ENCODE peak calls at places on chromosome 21, in seven cellular contexts. V, S, F, Q, A, L and Y are unnamed samples.

GRCh38 chr21:26115346-26115745 is 55.2 kb downstream of the APP start:
- DNase-seq in V (no peak), S (no peak), F (no peak), Q (no peak), A (no peak), L (no peak), Y (no peak)

GRCh38 chr21:39258207-39258606 is 55.2 kb downstream of the BRWD1 start:
- DNase-seq in V (no peak), S (no peak), F (no peak), Q (no peak), A (no peak), L (no peak), Y (no peak)

GRCh38 chr21:46008893-46009635 is 27.5 kb downstream of the COL6A1 start:
- DNase-seq in V (no peak), S (peak), F (no peak), Q (no peak), A (no peak), L (no peak), Y (no peak)

GRCh38 chr21:46307625-46308024 is 16.0 kb downstream of the C21orf58 start:
- DNase-seq in V (no peak), S (no peak), F (no peak), Q (no peak), A (no peak), L (no peak), Y (no peak)

GRCh38 chr21:44519346-44520325 is 20.4 kb downstream of the KRTAP10-1 start:
- DNase-seq in V (no peak), S (no peak), F (no peak), Q (no peak), A (no peak), L (no peak), Y (no peak)

GRCh38 chr21:28554660-28555475 is 437.8 kb downstream of the LTN1 start:
- DNase-seq in V (no peak), S (peak), F (no peak), Q (no peak), A (no peak), L (no peak), Y (no peak)

GRCh38 chr21:38768385-38769071 is 37.2 kb upstream of the ETS2 start:
- DNase-seq in V (peak), S (no peak), F (no peak), Q (peak), A (peak), L (no peak), Y (no peak)

GRCh38 chr21:35226302-35226701 is 177.2 kb upstream of the RUNX1 start:
- DNase-seq in V (no peak), S (no peak), F (no peak), Q (no peak), A (no peak), L (no peak), Y (no peak)

GRCh38 chr21:43948740-43949498 is 63.2 kb upstream of the TRAPPC10 start:
- DNase-seq in V (no peak), S (no peak), F (no peak), Q (no peak), A (no peak), L (no peak), Y (no peak)

GRCh38 chr21:44279621-44280260 is 5.9 kb upstream of the AIRE start:
- DNase-seq in V (no peak), S (no peak), F (no peak), Q (no peak), A (no peak), L (no peak), Y (no peak)

GRCh38 chr21:42518216-42518615 is 4.6 kb downstream of the SLC37A1 start:
- DNase-seq in V (no peak), S (no peak), F (no peak), Q (no peak), A (no peak), L (no peak), Y (no peak)

GRCh38 chr21:18384771-18385170 is 18.8 kb downstream of the TMPRSS15 start:
- DNase-seq in V (peak), S (no peak), F (no peak), Q (no peak), A (no peak), L (no peak), Y (no peak)

GRCh38 chr21:28641731-28642130 is 350.9 kb downstream of the LTN1 start:
- DNase-seq in V (no peak), S (no peak), F (no peak), Q (no peak), A (no peak), L (no peak), Y (no peak)

GRCh38 chr21:18147678-18148077 is 97.0 kb upstream of the CHODL start:
- DNase-seq in V (no peak), S (no peak), F (no peak), Q (no peak), A (no peak), L (no peak), Y (no peak)

GRCh38 chr21:43667191-43667904 is 8.0 kb downstream of the RRP1B start:
- DNase-seq in V (peak), S (no peak), F (no peak), Q (no peak), A (no peak), L (no peak), Y (no peak)

GRCh38 chr21:36678538-36678937 is 20.4 kb upstream of the SIM2 start:
- DNase-seq in V (no peak), S (no peak), F (no peak), Q (no peak), A (no peak), L (no peak), Y (no peak)

GRCh38 chr21:31529406-31529805 is 130.1 kb upstream of the SOD1 start:
- DNase-seq in V (no peak), S (no peak), F (no peak), Q (no peak), A (no peak), L (no peak), Y (no peak)

GRCh38 chr21:16572032-16572431 is 842.2 kb downstream of the USP25 start:
- DNase-seq in V (no peak), S (no peak), F (no peak), Q (no peak), A (no peak), L (no peak), Y (no peak)

GRCh38 chr21:20329636-20330035 is 668.6 kb upstream of the NCAM2 start:
- DNase-seq in V (no peak), S (no peak), F (no peak), Q (no peak), A (no peak), L (no peak), Y (no peak)

GRCh38 chr21:45336870-45337269 is 49.2 kb upstream of the POFUT2 start:
- DNase-seq in V (no peak), S (no peak), F (no peak), Q (no peak), A (no peak), L (no peak), Y (no peak)

GRCh38 chr21:33655591-33656221 is 13.4 kb downstream of the ITSN1 start:
- DNase-seq in V (peak), S (no peak), F (no peak), Q (no peak), A (no peak), L (no peak), Y (no peak)

GRCh38 chr21:43719748-43720538 is 1.0 kb downstream of the PDXK start:
- DNase-seq in V (no peak), S (no peak), F (no peak), Q (no peak), A (peak), L (no peak), Y (peak)

GRCh38 chr21:45356653-45357435 is 48.1 kb upstream of the COL18A1 start:
- DNase-seq in V (no peak), S (no peak), F (no peak), Q (no peak), A (no peak), L (no peak), Y (no peak)

GRCh38 chr21:23223882-23224281 is 2225.7 kb downstream of the NCAM2 start:
- DNase-seq in V (no peak), S (no peak), F (no peak), Q (no peak), A (no peak), L (no peak), Y (no peak)

GRCh38 chr21:16418211-16418610 is 688.4 kb downstream of the USP25 start:
- DNase-seq in V (no peak), S (no peak), F (no peak), Q (no peak), A (no peak), L (no peak), Y (no peak)

GRCh38 chr21:26766826-26767325 is 78.3 kb downstream of the ADAMTS1 start:
- DNase-seq in V (no peak), S (no peak), F (no peak), Q (no peak), A (no peak), L (no peak), Y (no peak)

GRCh38 chr21:38806153-38806941 is 618 bp downstream of the ETS2 start:
- DNase-seq in V (no peak), S (peak), F (no peak), Q (no peak), A (peak), L (peak), Y (peak)

GRCh38 chr21:45012661-45013270 is 61.6 kb upstream of the ADARB1 start:
- DNase-seq in V (peak), S (peak), F (no peak), Q (no peak), A (no peak), L (no peak), Y (no peak)

GRCh38 chr21:33031152-33031551 is 5.4 kb downstream of the OLIG2 start:
- DNase-seq in V (no peak), S (peak), F (no peak), Q (no peak), A (no peak), L (no peak), Y (no peak)

GRCh38 chr21:15278851-15279250 is 214.1 kb upstream of the NRIP1 start:
- DNase-seq in V (no peak), S (no peak), F (no peak), Q (no peak), A (no peak), L (no peak), Y (no peak)

GRCh38 chr21:41711416-41712023 is 55.3 kb downstream of the RIPK4 start:
- DNase-seq in V (no peak), S (peak), F (no peak), Q (no peak), A (no peak), L (no peak), Y (no peak)

GRCh38 chr21:36461918-36462486 is 17.9 kb downstream of the CLDN14 start:
- DNase-seq in V (no peak), S (no peak), F (no peak), Q (no peak), A (no peak), L (no peak), Y (no peak)

GRCh38 chr21:29800051-29800450 is 139.7 kb downstream of the GRIK1 start:
- DNase-seq in V (no peak), S (no peak), F (no peak), Q (no peak), A (no peak), L (no peak), Y (no peak)

GRCh38 chr21:31909153-31909771 is 36.4 kb downstream of the HUNK start:
- DNase-seq in V (no peak), S (no peak), F (no peak), Q (no peak), A (no peak), L (no peak), Y (no peak)

GRCh38 chr21:46542588-46543092 is 62.2 kb downstream of the S100B start:
- DNase-seq in V (no peak), S (no peak), F (no peak), Q (no peak), A (no peak), L (no peak), Y (no peak)

GRCh38 chr21:34166468-34166867 is 93.1 kb downstream of the MRPS6 start:
- DNase-seq in V (no peak), S (peak), F (no peak), Q (no peak), A (no peak), L (no peak), Y (no peak)

GRCh38 chr21:38136201-38136600 is 120.6 kb upstream of the KCNJ15 start:
- DNase-seq in V (peak), S (no peak), F (no peak), Q (no peak), A (no peak), L (no peak), Y (no peak)

GRCh38 chr21:28160378-28160777 is 832.3 kb downstream of the LTN1 start:
- DNase-seq in V (no peak), S (no peak), F (no peak), Q (no peak), A (no peak), L (no peak), Y (no peak)

GRCh38 chr21:35048706-35049617 is at the start of gene RUNX1:
- DNase-seq in V (peak), S (no peak), F (no peak), Q (no peak), A (peak), L (peak), Y (peak)